ENCODE peak calls at places on chromosomes 11 and 22, in ten cellular contexts. T is dorsolateral prefrontal cortex, D is neural progenitor cell, E is HCT116, C is kidney epithelial cell, V is H7, N is Karpas-422, X is H1, G is body of pancreas, I is hepatocyte. R is an unnamed sample.
A peak's percentile ranks its signal among the peaks of the same experiment; 100 is the strongest.

GRCh38 chr11:76918941-76919386 is 58.2 kb downstream of the ACER3 start:
- DNase-seq in T (no peak), D (peak; percentile 65), E (peak; percentile 44), C (peak; percentile 21), V (peak; percentile 11), N (peak; percentile 73), X (no peak), G (peak; percentile 32), I (peak; percentile 83), R (peak; percentile 76)

GRCh38 chr11:70483077-70483861 is 84.9 kb downstream of the CTTN start:
- DNase-seq in T (no peak), D (no peak), E (peak; percentile 60), C (peak; percentile 70), V (peak; percentile 75), N (peak; percentile 60), X (no peak), G (no peak), I (peak; percentile 60), R (no peak)

GRCh38 chr11:100638648-100639047 is 48.4 kb upstream of the ARHGAP42 start:
- DNase-seq in T (no peak), D (no peak), E (no peak), C (no peak), V (no peak), N (no peak), X (no peak), G (no peak), I (no peak), R (no peak)

GRCh38 chr11:61598886-61599868 is 18.3 kb upstream of the SYT7 start:
- DNase-seq in T (no peak), D (peak; percentile 50), E (no peak), C (no peak), V (peak; percentile 91), N (no peak), X (peak; percentile 69), G (no peak), I (peak; percentile 52), R (no peak)

GRCh38 chr11:28659716-28660348 is 551.6 kb downstream of the METTL15 start:
- DNase-seq in T (no peak), D (no peak), E (no peak), C (no peak), V (no peak), N (no peak), X (no peak), G (no peak), I (no peak), R (no peak)

GRCh38 chr11:84558085-84558905 is 1068.8 kb downstream of the DLG2 start:
- DNase-seq in T (no peak), D (peak; percentile 61), E (peak; percentile 18), C (peak; percentile 31), V (peak; percentile 7), N (peak; percentile 85), X (no peak), G (peak; percentile 72), I (peak; percentile 75), R (peak; percentile 76)

GRCh38 chr11:110376711-110377324 is 52.9 kb upstream of the FDX1 start:
- DNase-seq in T (no peak), D (peak; percentile 78), E (peak; percentile 85), C (peak; percentile 73), V (peak; percentile 47), N (peak; percentile 86), X (no peak), G (peak; percentile 94), I (peak; percentile 88), R (peak; percentile 90)

GRCh38 chr22:24969588-24970301 is 17.2 kb downstream of the KIAA1671 start:
- DNase-seq in T (no peak), D (no peak), E (peak; percentile 56), C (no peak), V (no peak), N (no peak), X (no peak), G (no peak), I (no peak), R (no peak)

GRCh38 chr11:109015283-109015682 is 350.4 kb downstream of the DDX10 start:
- DNase-seq in T (no peak), D (no peak), E (no peak), C (peak; percentile 18), V (no peak), N (no peak), X (no peak), G (no peak), I (no peak), R (no peak)

GRCh38 chr11:35116245-35116644 is 22.7 kb upstream of the CD44 start:
- DNase-seq in T (no peak), D (no peak), E (no peak), C (no peak), V (no peak), N (no peak), X (no peak), G (no peak), I (no peak), R (no peak)

GRCh38 chr11:70233511-70233919 is 30.4 kb downstream of the FADD start:
- DNase-seq in T (no peak), D (no peak), E (peak; percentile 98), C (peak; percentile 99), V (no peak), N (peak; percentile 21), X (no peak), G (no peak), I (peak; percentile 58), R (no peak)

DNA sequence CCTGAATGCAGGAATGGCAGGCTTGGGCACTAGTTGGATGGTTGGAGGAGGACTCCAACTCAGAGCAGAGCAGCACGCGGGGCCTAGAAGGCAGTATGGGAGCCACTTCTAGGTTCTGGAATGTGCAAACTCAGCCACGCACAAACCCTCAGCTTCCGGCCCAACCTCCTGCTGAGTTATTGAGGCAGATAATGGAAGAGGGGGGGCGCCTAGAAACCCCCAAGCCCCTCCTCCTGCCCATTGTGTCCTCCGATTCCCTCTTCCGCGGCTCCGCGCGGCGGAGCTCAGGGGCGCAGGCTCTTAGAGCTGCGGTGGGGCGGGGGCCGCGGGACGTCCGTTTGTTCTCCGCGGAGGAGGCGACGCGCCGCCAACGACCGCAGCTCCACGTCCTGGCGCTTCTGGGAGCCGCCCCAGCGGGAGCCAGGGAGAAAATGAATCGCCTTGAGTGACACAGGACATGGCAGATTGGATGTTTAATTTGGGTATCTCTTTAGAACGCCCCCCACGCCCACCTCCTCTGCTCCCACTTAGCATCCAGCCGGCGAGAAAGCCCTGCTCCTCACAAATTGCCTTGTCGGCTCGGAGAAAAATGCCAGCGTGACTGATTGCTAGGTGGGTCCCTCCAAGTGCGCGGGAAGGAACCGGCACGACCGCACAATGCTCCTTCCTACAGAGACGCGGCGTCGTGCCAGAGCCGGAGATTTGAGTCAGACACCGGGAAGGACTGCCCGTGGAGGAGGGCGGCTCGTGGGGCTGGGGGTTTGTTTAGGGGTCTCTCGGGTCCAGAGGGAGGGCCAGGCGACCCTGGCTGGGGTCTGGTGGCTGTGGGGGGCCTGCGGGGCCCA is 144.6 kb downstream of the NECTIN1 start:
- DNase-seq in T (peak; percentile 78), D (peak; percentile 95), E (no peak), C (peak; percentile 62), V (peak; percentile 92), N (no peak), X (peak; percentile 79), G (peak; percentile 49), I (peak; percentile 74), R (peak; percentile 72)
- H3K4me3 ChIP-seq in T (peak overlapping the region; percentile 57), D (peak overlapping the region; percentile 60), E (peak overlapping the region; percentile 41), C (peak overlapping the region; percentile 37), V (peak overlapping the region; percentile 54), N (no peak overlapping the region), X (peak overlapping the region; percentile 59), G (peak overlapping the region; percentile 9), I (peak overlapping the region; percentile 41), R (peak overlapping the region; percentile 30)

GRCh38 chr11:3218483-3219280 is at the start of gene MRGPRG:
- DNase-seq in T (no peak), D (no peak), E (no peak), C (no peak), V (peak; percentile 47), N (no peak), X (peak; percentile 43), G (peak; percentile 3), I (no peak), R (peak; percentile 6)
- H3K27me3 ChIP-seq in T (peaks cover 24% of the 10 kb centered on the region), D (peaks cover 4% of the 10 kb centered on the region), E (no peaks in the 10 kb centered on the region), C (peaks cover 47% of the 10 kb centered on the region), V (no peaks in the 10 kb centered on the region), N (no peaks in the 10 kb centered on the region), X (no peaks in the 10 kb centered on the region), G (no peaks in the 10 kb centered on the region), I (no peaks in the 10 kb centered on the region), R (peaks cover 59% of the 10 kb centered on the region)

GRCh38 chr22:35301370-35301874 is 1.7 kb downstream of the TOM1 start:
- DNase-seq in T (no peak), D (no peak), E (no peak), C (no peak), V (no peak), N (no peak), X (no peak), G (peak; percentile 28), I (peak; percentile 87), R (no peak)
- H3K4me3 ChIP-seq in T (no peak overlapping the region), D (no peak overlapping the region), E (no peak overlapping the region), C (no peak overlapping the region), V (no peak overlapping the region), N (no peak overlapping the region), X (no peak overlapping the region), G (no peak overlapping the region), I (peak overlapping the region; percentile 59), R (no peak overlapping the region)

GRCh38 chr11:112016088-112016764 is 9.0 kb upstream of the DLAT start:
- DNase-seq in T (no peak), D (no peak), E (no peak), C (no peak), V (no peak), N (no peak), X (no peak), G (peak; percentile 46), I (no peak), R (no peak)

GRCh38 chr11:112012877-112013276 is 12.3 kb upstream of the DLAT start:
- DNase-seq in T (no peak), D (no peak), E (no peak), C (no peak), V (no peak), N (no peak), X (no peak), G (no peak), I (peak; percentile 12), R (no peak)

GRCh38 chr11:112016765-112017356 is 8.3 kb upstream of the DLAT start:
- DNase-seq in T (no peak), D (no peak), E (no peak), C (no peak), V (no peak), N (no peak), X (no peak), G (peak; percentile 39), I (no peak), R (peak; percentile 71)

GRCh38 chr11:112017538-112017937 is 7.7 kb upstream of the DLAT start:
- DNase-seq in T (no peak), D (no peak), E (no peak), C (no peak), V (no peak), N (no peak), X (no peak), G (peak; percentile 45), I (no peak), R (no peak)

DNA sequence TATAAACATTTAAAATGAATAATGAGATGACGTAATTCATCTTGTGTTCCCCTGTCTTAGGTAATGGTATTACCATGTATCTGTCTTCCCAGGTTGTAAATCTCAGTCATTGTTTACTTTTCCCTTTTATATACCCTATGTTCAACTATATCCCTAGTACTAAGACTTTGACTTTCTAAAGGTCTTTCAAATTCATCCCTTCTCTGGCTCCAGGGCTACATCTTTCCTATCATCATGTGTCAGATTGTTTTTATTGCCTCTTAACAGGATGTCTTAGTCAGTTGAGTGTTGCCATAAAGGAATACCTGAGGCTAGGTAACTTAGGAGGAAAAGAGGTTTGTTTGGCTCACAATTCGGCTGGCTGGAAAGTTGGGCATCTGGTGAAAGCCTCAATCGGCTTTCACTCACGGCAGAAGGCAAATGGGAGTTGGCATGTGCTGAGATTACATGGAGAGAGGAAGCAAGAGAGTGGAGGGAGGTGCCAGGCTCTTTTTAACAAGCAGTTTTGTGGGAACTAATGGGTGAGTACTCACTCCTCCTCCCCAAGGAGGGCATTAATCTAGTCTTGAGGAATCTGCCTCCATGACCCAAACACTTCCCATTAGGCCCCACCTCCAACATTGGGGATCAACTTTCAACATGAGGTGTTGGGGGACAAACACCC is 11.6 kb upstream of the DLAT start:
- DNase-seq in T (no peak), D (no peak), E (no peak), C (no peak), V (no peak), N (no peak), X (no peak), G (no peak), I (peak; percentile 30), R (peak; percentile 47)
- H3K27me3 ChIP-seq in T (no peaks in the 10 kb centered on the region), D (no peaks in the 10 kb centered on the region), E (no peaks in the 10 kb centered on the region), C (no peaks in the 10 kb centered on the region), V (no peaks in the 10 kb centered on the region), N (no peaks in the 10 kb centered on the region), X (no peaks in the 10 kb centered on the region), G (no peaks in the 10 kb centered on the region), I (no peaks in the 10 kb centered on the region), R (no peaks in the 10 kb centered on the region)

R was measured in HAP-1.